ENCODE peak calls at places on chromosomes 1 and 21, in eight cellular contexts. X, A, C, R, N, K, E and S are unnamed samples.
A peak's percentile ranks its signal among the peaks of the same experiment; 100 is the strongest.

GRCh38 chr1:17507916-17508315 is 31.6 kb upstream of the ARHGEF10L start:
- DNase-seq in X (no peak), A (no peak), C (no peak), R (no peak), N (no peak), K (no peak), E (peak; percentile 52), S (no peak)

GRCh38 chr1:209160230-209160629 is 423.3 kb upstream of the CAMK1G start:
- DNase-seq in X (no peak), A (no peak), C (no peak), R (no peak), N (no peak), K (no peak), E (no peak), S (no peak)

GRCh38 chr1:6544831-6545230 is 9.5 kb downstream of the NOL9 start:
- DNase-seq in X (no peak), A (no peak), C (no peak), R (no peak), N (no peak), K (no peak), E (no peak), S (no peak)

GRCh38 chr1:221759436-221759835 is 17.5 kb upstream of the DUSP10 start:
- DNase-seq in X (no peak), A (no peak), C (peak; percentile 18), R (no peak), N (no peak), K (no peak), E (no peak), S (no peak)

GRCh38 chr1:110039641-110040040 is 5.2 kb downstream of the STRIP1 start:
- DNase-seq in X (no peak), A (no peak), C (no peak), R (no peak), N (no peak), K (no peak), E (no peak), S (no peak)

GRCh38 chr1:18725231-18725895 is 94.7 kb downstream of the PAX7 start:
- DNase-seq in X (no peak), A (no peak), C (no peak), R (no peak), N (no peak), K (no peak), E (no peak), S (no peak)

GRCh38 chr1:228394571-228395394 is 11.9 kb downstream of the TRIM11 start:
- DNase-seq in X (no peak), A (no peak), C (no peak), R (peak; percentile 57), N (no peak), K (no peak), E (no peak), S (peak; percentile 74)

GRCh38 chr1:109296782-109297181 is 10.0 kb downstream of the MYBPHL start:
- DNase-seq in X (no peak), A (no peak), C (no peak), R (no peak), N (no peak), K (no peak), E (no peak), S (no peak)

GRCh38 chr1:95309031-95309459 is 75.0 kb downstream of the RWDD3 start:
- DNase-seq in X (no peak), A (no peak), C (no peak), R (no peak), N (no peak), K (peak; percentile 19), E (peak; percentile 8), S (no peak)

GRCh38 chr1:33334081-33334552 is 13.2 kb upstream of the A3GALT2 start:
- DNase-seq in X (no peak), A (no peak), C (no peak), R (no peak), N (no peak), K (no peak), E (no peak), S (peak; percentile 90)

GRCh38 chr1:207920481-207921050 is 9.6 kb upstream of the CD34 start:
- DNase-seq in X (no peak), A (no peak), C (no peak), R (no peak), N (no peak), K (no peak), E (no peak), S (no peak)

GRCh38 chr1:228778946-228779345 is 43.7 kb downstream of the RHOU start:
- DNase-seq in X (no peak), A (no peak), C (no peak), R (no peak), N (no peak), K (no peak), E (no peak), S (no peak)

GRCh38 chr21:42337830-42338729 is 12.7 kb downstream of the TFF2 start:
- DNase-seq in X (peak; percentile 80), A (peak; percentile 74), C (peak; percentile 90), R (peak; percentile 78), N (peak; percentile 80), K (peak; percentile 87), E (peak; percentile 5), S (peak; percentile 76)

GRCh38 chr1:170935231-170935630 is at the start of gene MROH9:
- DNase-seq in X (no peak), A (no peak), C (no peak), R (no peak), N (no peak), K (no peak), E (no peak), S (no peak)

GRCh38 chr1:83802023-83802422 is 196.9 kb downstream of the TTLL7 start:
- DNase-seq in X (no peak), A (no peak), C (no peak), R (no peak), N (no peak), K (no peak), E (no peak), S (no peak)

GRCh38 chr21:42546433-42546832 is 32.8 kb downstream of the SLC37A1 start:
- DNase-seq in X (no peak), A (no peak), C (no peak), R (peak; percentile 39), N (no peak), K (no peak), E (no peak), S (no peak)

GRCh38 chr1:214213136-214213535 is 67.8 kb upstream of the SMYD2 start:
- DNase-seq in X (no peak), A (no peak), C (peak; percentile 20), R (no peak), N (no peak), K (no peak), E (peak; percentile 52), S (no peak)

GRCh38 chr1:118940957-118941356 is 47.2 kb downstream of the TBX15 start:
- DNase-seq in X (no peak), A (no peak), C (no peak), R (no peak), N (no peak), K (no peak), E (no peak), S (no peak)

GRCh38 chr1:17839641-17840196 is 84.6 kb downstream of the ACTL8 start:
- DNase-seq in X (no peak), A (no peak), C (no peak), R (no peak), N (no peak), K (no peak), E (no peak), S (no peak)

GRCh38 chr21:37551406-37552355 is 185.1 kb downstream of the DYRK1A start:
- DNase-seq in X (no peak), A (no peak), C (no peak), R (no peak), N (no peak), K (peak; percentile 12), E (no peak), S (peak; percentile 42)

GRCh38 chr1:153349363-153350340 is 1.0 kb upstream of the PGLYRP4 start:
- DNase-seq in X (no peak), A (no peak), C (no peak), R (no peak), N (no peak), K (no peak), E (no peak), S (peak; percentile 76)

GRCh38 chr1:241603626-241604337 is 36.4 kb downstream of the CHML start:
- DNase-seq in X (no peak), A (no peak), C (peak; percentile 77), R (no peak), N (no peak), K (no peak), E (no peak), S (no peak)

GRCh38 chr1:206867261-206867660 is 1.8 kb downstream of the IL20 start:
- DNase-seq in X (no peak), A (no peak), C (no peak), R (no peak), N (no peak), K (no peak), E (no peak), S (no peak)

GRCh38 chr1:111846842-111847241 is 91.1 kb downstream of the DDX20 start:
- DNase-seq in X (no peak), A (no peak), C (no peak), R (no peak), N (no peak), K (no peak), E (no peak), S (no peak)

GRCh38 chr21:25903599-25903998 is 168.8 kb downstream of the GABPA start:
- DNase-seq in X (no peak), A (no peak), C (no peak), R (no peak), N (no peak), K (no peak), E (no peak), S (no peak)

GRCh38 chr1:54371038-54371935 is 34.9 kb downstream of the SSBP3 start:
- DNase-seq in X (no peak), A (no peak), C (no peak), R (no peak), N (no peak), K (no peak), E (no peak), S (no peak)

GRCh38 chr1:25549273-25550154 is 6.1 kb downstream of the LDLRAP1 start:
- DNase-seq in X (peak; percentile 78), A (peak; percentile 67), C (peak; percentile 92), R (no peak), N (peak; percentile 92), K (peak; percentile 47), E (no peak), S (no peak)

GRCh38 chr1:88742546-88742945 is 58.5 kb downstream of the PKN2 start:
- DNase-seq in X (no peak), A (no peak), C (no peak), R (no peak), N (no peak), K (no peak), E (no peak), S (no peak)

GRCh38 chr1:230382060-230382491 is 44.1 kb downstream of the PGBD5 start:
- DNase-seq in X (no peak), A (no peak), C (peak; percentile 88), R (no peak), N (no peak), K (no peak), E (peak; percentile 28), S (no peak)

GRCh38 chr1:42002220-42002619 is 83.5 kb upstream of the HIVEP3 start:
- DNase-seq in X (no peak), A (no peak), C (no peak), R (no peak), N (no peak), K (no peak), E (no peak), S (no peak)